ENCODE peak calls at places on chromosomes 16 and 17, in six cellular contexts. D, T, L, R, G and Q are unnamed samples.

GRCh38 chr16:55706739-55707487 is 51.1 kb downstream of the SLC6A2 start:
- ATAC-seq in T (no peak), R (no peak), L (no peak), D (no peak), G (no peak), Q (no peak)

GRCh38 chr17:19369846-19370492 is 7.4 kb upstream of the B9D1 start:
- ATAC-seq in D (peak; percentile 87), R (peak; percentile 57), L (peak; percentile 78), G (peak; percentile 73), T (peak; percentile 79), Q (peak; percentile 41)

GRCh38 chr17:49217651-49218413 is 7.3 kb downstream of the ABI3 start:
- ATAC-seq in T (peak; percentile 87), D (peak; percentile 88), G (peak; percentile 76), R (peak; percentile 69), L (peak; percentile 61), Q (peak; percentile 77)

GRCh38 chr17:81811705-81812570 is 8.0 kb downstream of the GCGR start:
- ATAC-seq in T (no peak), D (no peak), G (no peak), R (no peak), L (no peak), Q (no peak)

GRCh38 chr17:69363488-69364210 is 36.7 kb upstream of the ABCA5 start:
- ATAC-seq in R (no peak), G (no peak), D (no peak), L (no peak), T (no peak), Q (no peak)

GRCh38 chr17:62700964-62701705 is 73.7 kb downstream of the MRC2 start:
- ATAC-seq in G (no peak), L (no peak), T (no peak), D (no peak), R (no peak), Q (no peak)

GRCh38 chr16:50228364-50228868 is 37.9 kb upstream of the ADCY7 start:
- ATAC-seq in T (no peak), L (no peak), D (no peak), R (no peak), G (no peak), Q (no peak)

GRCh38 chr17:31753011-31753410 is 106.0 kb downstream of the COPRS start:
- ATAC-seq in T (no peak), R (no peak), D (no peak), G (no peak), L (no peak), Q (no peak)

GRCh38 chr17:42178817-42179216 is 2.1 kb downstream of the KCNH4 start:
- ATAC-seq in R (no peak), G (no peak), L (no peak), D (peak; percentile 25), T (peak; percentile 12), Q (peak; percentile 80)

GRCh38 chr17:2172447-2172938 is 117.6 kb downstream of the HIC1 start:
- ATAC-seq in L (no peak), D (no peak), R (peak; percentile 35), G (no peak), T (no peak), Q (no peak)

GRCh38 chr16:54985156-54985555 is 54.5 kb downstream of the IRX5 start:
- ATAC-seq in L (no peak), T (no peak), G (no peak), D (no peak), R (no peak), Q (no peak)

GRCh38 chr17:8574687-8575086 is 55.8 kb downstream of the MYH10 start:
- ATAC-seq in L (no peak), G (no peak), R (no peak), T (no peak), D (no peak), Q (no peak)

GRCh38 chr16:84367750-84368320 is 503 bp upstream of the ATP2C2 start:
- ATAC-seq in L (no peak), D (no peak), G (no peak), R (peak; percentile 73), T (no peak), Q (no peak)

GRCh38 chr16:53848950-53849349 is 145.0 kb downstream of the FTO start:
- ATAC-seq in R (no peak), G (no peak), D (no peak), T (no peak), L (no peak), Q (no peak)